ENCODE peak calls at places on chromosome 3, in eight cellular contexts. B, G, Z, D, K, E, U and Y are unnamed samples.

GRCh38 chr3:171122212-171122611 is 95.7 kb upstream of the SLC2A2 start:
- DNase-seq in E (no peak), K (no peak), D (no peak), Z (no peak), G (no peak), U (no peak), B (no peak), Y (no peak)

GRCh38 chr3:124424396-124424795 is 305.9 kb upstream of the UMPS start:
- DNase-seq in Z (no peak), D (no peak), K (no peak), G (no peak), B (no peak), U (no peak), E (no peak), Y (no peak)

GRCh38 chr3:153161714-153162512 is at the start of gene RAP2B:
- DNase-seq in Z (peak; percentile 99), B (peak; percentile 96), E (peak; percentile 99), K (peak; percentile 98), U (peak; percentile 98), G (peak; percentile 98), D (peak; percentile 98), Y (peak; percentile 94)

GRCh38 chr3:42068303-42069088 is 22.7 kb upstream of the TRAK1 start:
- DNase-seq in E (no peak), Z (no peak), K (no peak), D (no peak), G (no peak), U (no peak), B (no peak), Y (no peak)

GRCh38 chr3:196947136-196947859 is 5.0 kb upstream of the NCBP2 start:
- DNase-seq in G (no peak), Z (no peak), U (no peak), K (no peak), D (no peak), E (no peak), B (no peak), Y (no peak)

GRCh38 chr3:194401346-194401745 is 2.3 kb upstream of the GP5 start:
- DNase-seq in U (no peak), G (no peak), K (no peak), E (no peak), B (no peak), D (no peak), Z (no peak), Y (no peak)

GRCh38 chr3:171172070-171172469 is 145.6 kb upstream of the SLC2A2 start:
- DNase-seq in D (peak; percentile 36), U (no peak), G (no peak), E (no peak), B (no peak), Z (no peak), K (no peak), Y (no peak)

GRCh38 chr3:186935133-186935532 is 4.8 kb downstream of the ST6GAL1 start:
- DNase-seq in Z (no peak), U (no peak), E (no peak), K (no peak), B (no peak), D (no peak), G (no peak), Y (no peak)

GRCh38 chr3:127783166-127783565 is 39.1 kb downstream of the MGLL start:
- DNase-seq in D (no peak), G (no peak), K (no peak), Z (no peak), U (no peak), E (peak; percentile 40), B (no peak), Y (no peak)

GRCh38 chr3:127777861-127778711 is 44.2 kb downstream of the MGLL start:
- DNase-seq in K (no peak), G (no peak), E (no peak), U (no peak), B (no peak), Z (no peak), D (no peak), Y (no peak)

GRCh38 chr3:127781411-127782001 is 40.8 kb downstream of the MGLL start:
- DNase-seq in D (no peak), Z (no peak), G (no peak), U (peak; percentile 79), B (no peak), K (no peak), E (no peak), Y (peak; percentile 48)

GRCh38 chr3:127779747-127780146 is 42.6 kb downstream of the MGLL start:
- DNase-seq in U (no peak), G (no peak), E (no peak), Z (no peak), B (peak; percentile 45), K (no peak), D (no peak), Y (peak; percentile 27)

DNA sequence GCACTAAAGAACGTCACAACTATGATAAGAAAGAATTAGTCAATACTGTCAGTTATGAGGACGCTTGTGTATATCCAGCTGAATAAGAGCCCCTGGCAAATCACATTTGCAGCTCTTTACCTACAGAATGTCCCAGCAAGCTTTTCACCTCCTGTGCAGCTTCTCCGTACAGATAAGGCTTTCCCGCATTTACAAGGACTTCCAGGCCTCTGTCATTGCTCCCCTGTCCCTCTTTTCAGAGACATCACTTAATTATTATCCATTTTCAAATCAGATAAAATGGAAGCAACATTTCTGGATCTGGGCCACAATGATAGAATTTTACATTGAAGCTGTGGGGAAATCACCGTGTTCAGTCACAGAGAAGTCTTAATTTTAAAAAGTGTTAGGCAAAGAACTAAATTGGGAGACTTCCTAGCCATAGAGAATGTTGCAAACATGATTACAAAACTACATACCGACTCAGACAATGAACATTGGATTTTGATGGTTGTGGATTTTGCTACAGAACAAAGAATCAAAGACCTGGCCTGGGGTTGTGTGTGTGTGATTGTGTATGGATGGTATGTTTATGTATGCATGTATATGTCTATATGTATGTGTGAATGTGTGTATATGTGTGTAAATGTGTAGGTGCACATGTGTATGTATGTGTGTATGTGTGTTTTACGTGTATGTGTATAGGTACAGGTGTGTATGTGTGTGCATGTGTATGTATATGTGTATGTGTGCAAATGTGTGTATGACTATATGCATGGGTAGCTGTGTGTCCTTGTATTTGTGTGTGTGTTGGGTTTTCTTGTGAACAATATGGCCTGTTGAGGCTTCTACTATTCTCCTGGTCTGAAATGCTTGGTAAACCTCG is 41.5 kb downstream of the MGLL start:
- DNase-seq in D (no peak), G (no peak), B (no peak), E (no peak), K (no peak), Z (no peak), U (no peak), Y (no peak)
- H3K4me1 ChIP-seq in D (no peaks in the 10 kb centered on the region), G (peaks cover 23% of the 10 kb centered on the region), B (peaks cover 41% of the 10 kb centered on the region), E (peaks cover 54% of the 10 kb centered on the region), K (peaks cover 18% of the 10 kb centered on the region), Z (peaks cover 5% of the 10 kb centered on the region), U (peaks cover 81% of the 10 kb centered on the region), Y (peaks cover 15% of the 10 kb centered on the region)

GRCh38 chr3:32456429-32457130 is 46.1 kb downstream of the CMTM6 start:
- DNase-seq in K (no peak), D (no peak), U (no peak), E (no peak), B (no peak), G (no peak), Z (peak; percentile 11), Y (no peak)

GRCh38 chr3:32460031-32460749 is 42.5 kb downstream of the CMTM6 start:
- DNase-seq in B (no peak), G (no peak), Z (no peak), K (no peak), D (peak; percentile 34), U (no peak), E (no peak), Y (no peak)

GRCh38 chr3:32455609-32456428 is 46.8 kb downstream of the CMTM6 start:
- DNase-seq in G (no peak), B (no peak), D (no peak), E (no peak), Z (peak; percentile 16), K (no peak), U (no peak), Y (no peak)

GRCh38 chr3:32459474-32459873 is 43.2 kb downstream of the CMTM6 start:
- DNase-seq in K (no peak), B (no peak), Z (no peak), E (no peak), G (no peak), U (no peak), D (no peak), Y (no peak)

DNA sequence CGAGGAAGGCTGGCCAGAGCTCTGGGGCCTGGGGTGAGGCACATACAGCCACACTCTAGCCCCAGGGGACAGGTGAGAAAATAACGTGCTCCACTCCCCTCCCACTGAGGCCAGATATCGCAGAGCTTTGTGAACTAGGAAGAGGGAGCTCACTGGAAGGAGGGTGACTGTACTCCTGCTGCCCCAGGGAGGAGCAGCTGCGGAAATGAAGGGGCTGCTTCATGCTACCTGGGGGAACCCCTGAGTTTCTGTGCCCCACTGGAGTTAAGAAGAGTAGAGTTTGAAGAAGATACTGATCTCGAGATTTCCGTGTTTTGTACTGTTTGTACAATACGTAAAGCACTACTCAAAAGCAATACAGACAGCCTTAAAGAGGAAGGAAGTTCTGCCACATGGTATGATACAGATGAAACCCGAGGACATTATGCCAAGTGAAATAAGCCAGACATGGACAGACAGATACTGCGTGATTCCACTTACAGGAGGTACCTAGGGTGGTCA is 44.6 kb downstream of the CMTM6 start:
- DNase-seq in B (no peak), D (no peak), U (no peak), Z (no peak), K (no peak), G (no peak), E (no peak), Y (no peak)
- H3K4me3 ChIP-seq in B (no peak overlapping the region), D (no peak overlapping the region), U (no peak overlapping the region), Z (no peak overlapping the region), K (no peak overlapping the region), G (no peak overlapping the region), E (no peak overlapping the region), Y (no peak overlapping the region)

GRCh38 chr3:65558821-65559220 is 479.9 kb downstream of the MAGI1 start:
- DNase-seq in B (no peak), D (no peak), U (no peak), Z (no peak), K (no peak), E (no peak), G (no peak), Y (no peak)

GRCh38 chr3:65559643-65560042 is 479.1 kb downstream of the MAGI1 start:
- DNase-seq in K (no peak), Z (no peak), B (no peak), E (no peak), D (no peak), G (no peak), U (no peak), Y (no peak)

GRCh38 chr3:65561617-65562016 is 477.1 kb downstream of the MAGI1 start:
- DNase-seq in D (no peak), Z (no peak), B (no peak), E (no peak), K (no peak), G (no peak), U (no peak), Y (no peak)

GRCh38 chr3:65560901-65561300 is 477.8 kb downstream of the MAGI1 start:
- DNase-seq in D (no peak), B (no peak), Z (no peak), K (no peak), E (no peak), G (no peak), U (no peak), Y (no peak)

DNA sequence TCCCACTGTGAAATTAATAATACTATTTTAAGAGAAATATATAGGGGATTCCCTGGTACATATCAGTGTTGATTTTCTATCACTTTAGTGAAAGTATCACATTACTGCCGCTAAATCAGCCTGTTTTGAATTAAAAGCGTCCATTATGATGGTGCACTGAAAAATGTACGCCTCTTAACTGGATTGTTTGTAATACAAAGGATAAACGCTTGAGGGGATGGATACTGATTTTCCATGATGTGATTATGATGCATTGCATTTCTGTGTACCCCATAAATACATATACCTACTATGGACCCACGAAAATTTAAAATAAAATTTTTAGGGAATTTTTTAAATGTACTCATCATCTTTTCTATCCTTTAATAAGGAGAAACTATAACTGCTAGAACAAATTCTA is 478.6 kb downstream of the MAGI1 start:
- DNase-seq in U (no peak), G (no peak), E (no peak), D (no peak), B (no peak), Z (no peak), K (no peak), Y (no peak)
- H3K4me1 ChIP-seq in U (peaks cover 57% of the 10 kb centered on the region), G (no peaks in the 10 kb centered on the region), E (no peaks in the 10 kb centered on the region), D (peaks cover 27% of the 10 kb centered on the region), B (no peaks in the 10 kb centered on the region), Z (no peaks in the 10 kb centered on the region), K (peaks cover 8% of the 10 kb centered on the region), Y (peaks cover 5% of the 10 kb centered on the region)

GRCh38 chr3:13932578-13933295 is 52.9 kb upstream of the WNT7A start:
- DNase-seq in K (no peak), D (no peak), B (no peak), U (no peak), G (no peak), E (no peak), Z (no peak), Y (no peak)
- H3K4me3 ChIP-seq in K (peak overlapping the region; percentile 32), D (no peak overlapping the region), B (no peak overlapping the region), U (peak overlapping the region; percentile 55), G (no peak overlapping the region), E (peak overlapping the region; percentile 38), Z (peak overlapping the region; percentile 7), Y (no peak overlapping the region)